ENCODE peak calls at places on chromosome 12, in eight cellular contexts. One of them, this sample, is unnamed.

GRCh38 chr12:95874452-95874851 is 15.7 kb downstream of the SNRPF start:
- DNase-seq in GM18507: no peak
- DNase-seq in stimulated activated CD8-positive, alpha-beta memory T cell treated with anti-CD3 and anti-CD28 coated beads, Interleukin-15, amount 100 ng/mL, for 24 hours: no peak
- DNase-seq in cerebellar cortex: no peak
- DNase-seq in HT1080: no peak
- DNase-seq in stimulated activated CD4-positive, alpha-beta T cell treated with anti-CD3 and anti-CD28 coated beads, Interleukin-15, amount 100 ng/mL, for 24 hours: no peak
- DNase-seq in aorta: no peak
- DNase-seq in SJSA1: no peak
- DNase-seq in this sample: no peak

GRCh38 chr12:40016960-40017359 is 88.9 kb downstream of the SLC2A13 start:
- DNase-seq in GM18507: no peak
- DNase-seq in stimulated activated CD8-positive, alpha-beta memory T cell treated with anti-CD3 and anti-CD28 coated beads, Interleukin-15, amount 100 ng/mL, for 24 hours: no peak
- DNase-seq in cerebellar cortex: no peak
- DNase-seq in HT1080: peak
- DNase-seq in stimulated activated CD4-positive, alpha-beta T cell treated with anti-CD3 and anti-CD28 coated beads, Interleukin-15, amount 100 ng/mL, for 24 hours: no peak
- DNase-seq in aorta: no peak
- DNase-seq in SJSA1: no peak
- DNase-seq in this sample: no peak

GRCh38 chr12:128817115-128818015 is 6.4 kb downstream of the SLC15A4 start:
- DNase-seq in GM18507: no peak
- DNase-seq in stimulated activated CD8-positive, alpha-beta memory T cell treated with anti-CD3 and anti-CD28 coated beads, Interleukin-15, amount 100 ng/mL, for 24 hours: no peak
- DNase-seq in cerebellar cortex: peak
- DNase-seq in HT1080: peak
- DNase-seq in stimulated activated CD4-positive, alpha-beta T cell treated with anti-CD3 and anti-CD28 coated beads, Interleukin-15, amount 100 ng/mL, for 24 hours: no peak
- DNase-seq in aorta: peak
- DNase-seq in SJSA1: peak
- DNase-seq in this sample: no peak

GRCh38 chr12:27915536-27915935 is 57.0 kb downstream of the PTHLH start:
- DNase-seq in GM18507: no peak
- DNase-seq in stimulated activated CD8-positive, alpha-beta memory T cell treated with anti-CD3 and anti-CD28 coated beads, Interleukin-15, amount 100 ng/mL, for 24 hours: no peak
- DNase-seq in cerebellar cortex: no peak
- DNase-seq in HT1080: no peak
- DNase-seq in stimulated activated CD4-positive, alpha-beta T cell treated with anti-CD3 and anti-CD28 coated beads, Interleukin-15, amount 100 ng/mL, for 24 hours: no peak
- DNase-seq in aorta: no peak
- DNase-seq in SJSA1: no peak
- DNase-seq in this sample: no peak

GRCh38 chr12:120693848-120694247 is 6.9 kb downstream of the MLEC start:
- DNase-seq in GM18507: no peak
- DNase-seq in stimulated activated CD8-positive, alpha-beta memory T cell treated with anti-CD3 and anti-CD28 coated beads, Interleukin-15, amount 100 ng/mL, for 24 hours: no peak
- DNase-seq in cerebellar cortex: no peak
- DNase-seq in HT1080: no peak
- DNase-seq in stimulated activated CD4-positive, alpha-beta T cell treated with anti-CD3 and anti-CD28 coated beads, Interleukin-15, amount 100 ng/mL, for 24 hours: no peak
- DNase-seq in aorta: no peak
- DNase-seq in SJSA1: no peak
- DNase-seq in this sample: no peak

GRCh38 chr12:104381721-104382480 is 74.8 kb upstream of the CHST11 start:
- DNase-seq in GM18507: peak
- DNase-seq in stimulated activated CD8-positive, alpha-beta memory T cell treated with anti-CD3 and anti-CD28 coated beads, Interleukin-15, amount 100 ng/mL, for 24 hours: peak
- DNase-seq in cerebellar cortex: peak
- DNase-seq in HT1080: peak
- DNase-seq in stimulated activated CD4-positive, alpha-beta T cell treated with anti-CD3 and anti-CD28 coated beads, Interleukin-15, amount 100 ng/mL, for 24 hours: peak
- DNase-seq in aorta: peak
- DNase-seq in SJSA1: peak
- DNase-seq in this sample: peak

GRCh38 chr12:104677441-104678089 is 220.8 kb downstream of the CHST11 start:
- DNase-seq in GM18507: no peak
- DNase-seq in stimulated activated CD8-positive, alpha-beta memory T cell treated with anti-CD3 and anti-CD28 coated beads, Interleukin-15, amount 100 ng/mL, for 24 hours: no peak
- DNase-seq in cerebellar cortex: no peak
- DNase-seq in HT1080: no peak
- DNase-seq in stimulated activated CD4-positive, alpha-beta T cell treated with anti-CD3 and anti-CD28 coated beads, Interleukin-15, amount 100 ng/mL, for 24 hours: no peak
- DNase-seq in aorta: no peak
- DNase-seq in SJSA1: no peak
- DNase-seq in this sample: no peak

GRCh38 chr12:27554421-27555186 is 30.6 kb downstream of the PPFIBP1 start:
- DNase-seq in GM18507: no peak
- DNase-seq in stimulated activated CD8-positive, alpha-beta memory T cell treated with anti-CD3 and anti-CD28 coated beads, Interleukin-15, amount 100 ng/mL, for 24 hours: no peak
- DNase-seq in cerebellar cortex: no peak
- DNase-seq in HT1080: no peak
- DNase-seq in stimulated activated CD4-positive, alpha-beta T cell treated with anti-CD3 and anti-CD28 coated beads, Interleukin-15, amount 100 ng/mL, for 24 hours: no peak
- DNase-seq in aorta: peak
- DNase-seq in SJSA1: no peak
- DNase-seq in this sample: peak

GRCh38 chr12:121719926-121720414 is 7.4 kb downstream of the TMEM120B start:
- DNase-seq in GM18507: no peak
- DNase-seq in stimulated activated CD8-positive, alpha-beta memory T cell treated with anti-CD3 and anti-CD28 coated beads, Interleukin-15, amount 100 ng/mL, for 24 hours: no peak
- DNase-seq in cerebellar cortex: no peak
- DNase-seq in HT1080: peak
- DNase-seq in stimulated activated CD4-positive, alpha-beta T cell treated with anti-CD3 and anti-CD28 coated beads, Interleukin-15, amount 100 ng/mL, for 24 hours: no peak
- DNase-seq in aorta: no peak
- DNase-seq in SJSA1: peak
- DNase-seq in this sample: no peak

GRCh38 chr12:69966839-69967238 is 141.8 kb downstream of the MYRFL start:
- DNase-seq in GM18507: no peak
- DNase-seq in stimulated activated CD8-positive, alpha-beta memory T cell treated with anti-CD3 and anti-CD28 coated beads, Interleukin-15, amount 100 ng/mL, for 24 hours: no peak
- DNase-seq in cerebellar cortex: peak
- DNase-seq in HT1080: peak
- DNase-seq in stimulated activated CD4-positive, alpha-beta T cell treated with anti-CD3 and anti-CD28 coated beads, Interleukin-15, amount 100 ng/mL, for 24 hours: no peak
- DNase-seq in aorta: no peak
- DNase-seq in SJSA1: no peak
- DNase-seq in this sample: no peak

GRCh38 chr12:57772429-57773322 is at the start of gene EEF1AKMT3:
- DNase-seq in GM18507: no peak
- DNase-seq in stimulated activated CD8-positive, alpha-beta memory T cell treated with anti-CD3 and anti-CD28 coated beads, Interleukin-15, amount 100 ng/mL, for 24 hours: no peak
- DNase-seq in cerebellar cortex: no peak
- DNase-seq in HT1080: no peak
- DNase-seq in stimulated activated CD4-positive, alpha-beta T cell treated with anti-CD3 and anti-CD28 coated beads, Interleukin-15, amount 100 ng/mL, for 24 hours: peak
- DNase-seq in aorta: peak
- DNase-seq in SJSA1: no peak
- DNase-seq in this sample: peak

GRCh38 chr12:96198970-96199369 is 4.8 kb downstream of the ELK3 start:
- DNase-seq in GM18507: no peak
- DNase-seq in stimulated activated CD8-positive, alpha-beta memory T cell treated with anti-CD3 and anti-CD28 coated beads, Interleukin-15, amount 100 ng/mL, for 24 hours: no peak
- DNase-seq in cerebellar cortex: no peak
- DNase-seq in HT1080: peak
- DNase-seq in stimulated activated CD4-positive, alpha-beta T cell treated with anti-CD3 and anti-CD28 coated beads, Interleukin-15, amount 100 ng/mL, for 24 hours: no peak
- DNase-seq in aorta: no peak
- DNase-seq in SJSA1: no peak
- DNase-seq in this sample: no peak

GRCh38 chr12:43309845-43310405 is 242.1 kb downstream of the ADAMTS20 start:
- DNase-seq in GM18507: no peak
- DNase-seq in stimulated activated CD8-positive, alpha-beta memory T cell treated with anti-CD3 and anti-CD28 coated beads, Interleukin-15, amount 100 ng/mL, for 24 hours: no peak
- DNase-seq in cerebellar cortex: no peak
- DNase-seq in HT1080: peak
- DNase-seq in stimulated activated CD4-positive, alpha-beta T cell treated with anti-CD3 and anti-CD28 coated beads, Interleukin-15, amount 100 ng/mL, for 24 hours: no peak
- DNase-seq in aorta: no peak
- DNase-seq in SJSA1: no peak
- DNase-seq in this sample: no peak

GRCh38 chr12:41288188-41288811 is 100.2 kb downstream of the PDZRN4 start:
- DNase-seq in GM18507: no peak
- DNase-seq in stimulated activated CD8-positive, alpha-beta memory T cell treated with anti-CD3 and anti-CD28 coated beads, Interleukin-15, amount 100 ng/mL, for 24 hours: no peak
- DNase-seq in cerebellar cortex: no peak
- DNase-seq in HT1080: no peak
- DNase-seq in stimulated activated CD4-positive, alpha-beta T cell treated with anti-CD3 and anti-CD28 coated beads, Interleukin-15, amount 100 ng/mL, for 24 hours: no peak
- DNase-seq in aorta: no peak
- DNase-seq in SJSA1: no peak
- DNase-seq in this sample: no peak

GRCh38 chr12:49105504-49106120 is 5.0 kb downstream of the LMBR1L start:
- DNase-seq in GM18507: no peak
- DNase-seq in stimulated activated CD8-positive, alpha-beta memory T cell treated with anti-CD3 and anti-CD28 coated beads, Interleukin-15, amount 100 ng/mL, for 24 hours: no peak
- DNase-seq in cerebellar cortex: no peak
- DNase-seq in HT1080: peak
- DNase-seq in stimulated activated CD4-positive, alpha-beta T cell treated with anti-CD3 and anti-CD28 coated beads, Interleukin-15, amount 100 ng/mL, for 24 hours: no peak
- DNase-seq in aorta: peak
- DNase-seq in SJSA1: no peak
- DNase-seq in this sample: no peak

GRCh38 chr12:1374296-1374695 is 220.1 kb downstream of the FBXL14 start:
- DNase-seq in GM18507: no peak
- DNase-seq in stimulated activated CD8-positive, alpha-beta memory T cell treated with anti-CD3 and anti-CD28 coated beads, Interleukin-15, amount 100 ng/mL, for 24 hours: no peak
- DNase-seq in cerebellar cortex: no peak
- DNase-seq in HT1080: no peak
- DNase-seq in stimulated activated CD4-positive, alpha-beta T cell treated with anti-CD3 and anti-CD28 coated beads, Interleukin-15, amount 100 ng/mL, for 24 hours: no peak
- DNase-seq in aorta: no peak
- DNase-seq in SJSA1: peak
- DNase-seq in this sample: no peak

GRCh38 chr12:114682101-114682919 is 1.7 kb downstream of the TBX3 start:
- DNase-seq in GM18507: no peak
- DNase-seq in stimulated activated CD8-positive, alpha-beta memory T cell treated with anti-CD3 and anti-CD28 coated beads, Interleukin-15, amount 100 ng/mL, for 24 hours: no peak
- DNase-seq in cerebellar cortex: no peak
- DNase-seq in HT1080: no peak
- DNase-seq in stimulated activated CD4-positive, alpha-beta T cell treated with anti-CD3 and anti-CD28 coated beads, Interleukin-15, amount 100 ng/mL, for 24 hours: no peak
- DNase-seq in aorta: no peak
- DNase-seq in SJSA1: no peak
- DNase-seq in this sample: no peak

GRCh38 chr12:121259074-121259473 is 37.4 kb downstream of the CAMKK2 start:
- DNase-seq in GM18507: no peak
- DNase-seq in stimulated activated CD8-positive, alpha-beta memory T cell treated with anti-CD3 and anti-CD28 coated beads, Interleukin-15, amount 100 ng/mL, for 24 hours: no peak
- DNase-seq in cerebellar cortex: no peak
- DNase-seq in HT1080: no peak
- DNase-seq in stimulated activated CD4-positive, alpha-beta T cell treated with anti-CD3 and anti-CD28 coated beads, Interleukin-15, amount 100 ng/mL, for 24 hours: no peak
- DNase-seq in aorta: peak
- DNase-seq in SJSA1: no peak
- DNase-seq in this sample: peak

GRCh38 chr12:64744422-64745258 is 14.6 kb downstream of the GNS start:
- DNase-seq in GM18507: no peak
- DNase-seq in stimulated activated CD8-positive, alpha-beta memory T cell treated with anti-CD3 and anti-CD28 coated beads, Interleukin-15, amount 100 ng/mL, for 24 hours: no peak
- DNase-seq in cerebellar cortex: no peak
- DNase-seq in HT1080: peak
- DNase-seq in stimulated activated CD4-positive, alpha-beta T cell treated with anti-CD3 and anti-CD28 coated beads, Interleukin-15, amount 100 ng/mL, for 24 hours: no peak
- DNase-seq in aorta: no peak
- DNase-seq in SJSA1: no peak
- DNase-seq in this sample: no peak

GRCh38 chr12:69570000-69570516 is 15.2 kb upstream of the CCT2 start:
- DNase-seq in GM18507: no peak
- DNase-seq in stimulated activated CD8-positive, alpha-beta memory T cell treated with anti-CD3 and anti-CD28 coated beads, Interleukin-15, amount 100 ng/mL, for 24 hours: no peak
- DNase-seq in cerebellar cortex: no peak
- DNase-seq in HT1080: peak
- DNase-seq in stimulated activated CD4-positive, alpha-beta T cell treated with anti-CD3 and anti-CD28 coated beads, Interleukin-15, amount 100 ng/mL, for 24 hours: no peak
- DNase-seq in aorta: no peak
- DNase-seq in SJSA1: no peak
- DNase-seq in this sample: no peak

GRCh38 chr12:93518725-93519124 is 51.4 kb downstream of the MRPL42 start:
- DNase-seq in GM18507: no peak
- DNase-seq in stimulated activated CD8-positive, alpha-beta memory T cell treated with anti-CD3 and anti-CD28 coated beads, Interleukin-15, amount 100 ng/mL, for 24 hours: no peak
- DNase-seq in cerebellar cortex: no peak
- DNase-seq in HT1080: peak
- DNase-seq in stimulated activated CD4-positive, alpha-beta T cell treated with anti-CD3 and anti-CD28 coated beads, Interleukin-15, amount 100 ng/mL, for 24 hours: no peak
- DNase-seq in aorta: no peak
- DNase-seq in SJSA1: no peak
- DNase-seq in this sample: no peak

GRCh38 chr12:121137512-121137911 is 4.8 kb downstream of the P2RX7 start:
- DNase-seq in GM18507: no peak
- DNase-seq in stimulated activated CD8-positive, alpha-beta memory T cell treated with anti-CD3 and anti-CD28 coated beads, Interleukin-15, amount 100 ng/mL, for 24 hours: no peak
- DNase-seq in cerebellar cortex: no peak
- DNase-seq in HT1080: no peak
- DNase-seq in stimulated activated CD4-positive, alpha-beta T cell treated with anti-CD3 and anti-CD28 coated beads, Interleukin-15, amount 100 ng/mL, for 24 hours: no peak
- DNase-seq in aorta: no peak
- DNase-seq in SJSA1: no peak
- DNase-seq in this sample: no peak

GRCh38 chr12:46585854-46586621 is 213.5 kb upstream of the SLC38A2 start:
- DNase-seq in GM18507: no peak
- DNase-seq in stimulated activated CD8-positive, alpha-beta memory T cell treated with anti-CD3 and anti-CD28 coated beads, Interleukin-15, amount 100 ng/mL, for 24 hours: no peak
- DNase-seq in cerebellar cortex: no peak
- DNase-seq in HT1080: peak
- DNase-seq in stimulated activated CD4-positive, alpha-beta T cell treated with anti-CD3 and anti-CD28 coated beads, Interleukin-15, amount 100 ng/mL, for 24 hours: peak
- DNase-seq in aorta: no peak
- DNase-seq in SJSA1: peak
- DNase-seq in this sample: no peak

GRCh38 chr12:110597885-110598284 is 14.8 kb upstream of the PPTC7 start:
- DNase-seq in GM18507: no peak
- DNase-seq in stimulated activated CD8-positive, alpha-beta memory T cell treated with anti-CD3 and anti-CD28 coated beads, Interleukin-15, amount 100 ng/mL, for 24 hours: no peak
- DNase-seq in cerebellar cortex: no peak
- DNase-seq in HT1080: no peak
- DNase-seq in stimulated activated CD4-positive, alpha-beta T cell treated with anti-CD3 and anti-CD28 coated beads, Interleukin-15, amount 100 ng/mL, for 24 hours: no peak
- DNase-seq in aorta: no peak
- DNase-seq in SJSA1: no peak
- DNase-seq in this sample: no peak